ENCODE peak calls at places on chromosome 10, in nine cellular contexts. E is pancreas, D is NB4, K is MM.1S, I is psoas muscle, P is brain microvascular endothelial cell, C is heart right ventricle, S is WERI-Rb-1, X is heart left ventricle. L is an unnamed sample.

GRCh38 chr10:111885919-111886318 is 297.6 kb downstream of the GPAM start:
- DNase-seq in S (no peak), X (no peak), K (no peak), C (no peak), D (no peak), I (no peak), E (no peak), P (no peak), L (no peak)

GRCh38 chr10:102452672-102453340 is 1.5 kb upstream of the C10orf95 start:
- DNase-seq in C (peak), K (no peak), E (no peak), I (peak), S (peak), X (no peak), D (peak), P (peak), L (peak)

GRCh38 chr10:88841316-88842111 is 10.1 kb downstream of the ANKRD22 start:
- DNase-seq in X (no peak), P (no peak), I (no peak), D (peak), K (peak), S (no peak), C (no peak), E (no peak), L (peak)

GRCh38 chr10:121312582-121312981 is 285.7 kb downstream of the FGFR2 start:
- DNase-seq in P (no peak), S (no peak), I (no peak), D (no peak), E (no peak), X (no peak), K (no peak), C (no peak), L (no peak)

GRCh38 chr10:93435621-93436385 is 46.3 kb downstream of the MYOF start:
- DNase-seq in D (peak), E (no peak), I (no peak), C (no peak), X (no peak), S (no peak), K (no peak), P (peak), L (peak)

GRCh38 chr10:71077143-71077581 is 135.2 kb upstream of the UNC5B start:
- DNase-seq in K (no peak), I (no peak), X (peak), D (no peak), E (no peak), C (peak), S (peak), P (no peak), L (no peak)

GRCh38 chr10:46306550-46307184 is 19.9 kb downstream of the ANTXRL start:
- DNase-seq in X (no peak), E (peak), S (no peak), C (no peak), P (no peak), D (no peak), K (no peak), I (no peak), L (no peak)

GRCh38 chr10:113053881-113054280 is 103.8 kb downstream of the TCF7L2 start:
- DNase-seq in C (peak), P (no peak), I (no peak), E (no peak), S (no peak), D (no peak), K (no peak), X (peak), L (no peak)

GRCh38 chr10:43136995-43137700 is 1.1 kb upstream of the CSGALNACT2 start:
- DNase-seq in D (no peak), K (no peak), P (no peak), C (no peak), E (no peak), X (no peak), S (no peak), I (no peak), L (no peak)

GRCh38 chr10:125161570-125162139 is 1.3 kb upstream of the CTBP2 start:
- DNase-seq in D (no peak), P (no peak), S (no peak), X (no peak), C (no peak), K (no peak), E (peak), I (peak), L (peak)

GRCh38 chr10:32112055-32112454 is 55.8 kb upstream of the KIF5B start:
- DNase-seq in X (no peak), C (no peak), D (no peak), P (peak), E (no peak), S (no peak), K (no peak), I (no peak), L (no peak)

GRCh38 chr10:100327007-100327700 is 2.9 kb downstream of the PKD2L1 start:
- DNase-seq in S (peak), P (no peak), X (no peak), K (peak), D (peak), I (no peak), C (peak), E (no peak), L (peak)

GRCh38 chr10:74150151-74151056 is at the start of gene AP3M1:
- DNase-seq in C (peak), D (no peak), S (peak), E (peak), X (peak), P (no peak), I (peak), K (peak), L (peak)

GRCh38 chr10:102434251-102434913 is 2.0 kb upstream of the CUEDC2 start:
- DNase-seq in P (no peak), C (no peak), E (no peak), K (no peak), D (peak), I (no peak), S (no peak), X (no peak), L (no peak)

GRCh38 chr10:7541137-7542087 is 125.4 kb downstream of the ITIH5 start:
- DNase-seq in E (no peak), I (peak), D (no peak), S (no peak), K (no peak), C (peak), X (peak), P (peak), L (no peak)

GRCh38 chr10:33534455-33534854 is 200.0 kb upstream of the NRP1 start:
- DNase-seq in C (no peak), S (no peak), I (no peak), P (no peak), K (no peak), D (no peak), X (no peak), E (no peak), L (no peak)

GRCh38 chr10:17234541-17234940 is 6.5 kb downstream of the VIM start:
- DNase-seq in C (no peak), I (no peak), D (no peak), P (no peak), K (no peak), X (no peak), S (no peak), E (no peak), L (no peak)
- H3K4me3 ChIP-seq in C (peak), I (peak), D (no peak), P (peak), K (no peak), X (peak), S (no peak), E (no peak), L (no peak)

GRCh38 chr10:10791869-10792268 is 225.8 kb upstream of the CELF2 start:
- DNase-seq in I (no peak), E (no peak), P (no peak), S (no peak), X (no peak), C (no peak), K (no peak), D (no peak), L (no peak)
- H3K4me3 ChIP-seq in I (no peak), E (no peak), P (no peak), S (no peak), X (no peak), C (no peak), K (no peak), D (no peak), L (no peak)

GRCh38 chr10:29731760-29732159 is 97.0 kb upstream of the SVIL start:
- DNase-seq in I (no peak), X (no peak), D (no peak), K (no peak), S (no peak), E (no peak), C (no peak), P (no peak), L (no peak)
- H3K4me3 ChIP-seq in I (peak), X (no peak), D (no peak), K (no peak), S (no peak), E (no peak), C (no peak), P (no peak), L (no peak)

GRCh38 chr10:130020651-130021372 is 56.7 kb upstream of the EBF3 start:
- DNase-seq in X (no peak), K (no peak), D (peak), P (no peak), E (no peak), S (no peak), C (peak), I (no peak), L (no peak)
- H3K4me3 ChIP-seq in X (no peak), K (no peak), D (no peak), P (no peak), E (no peak), S (no peak), C (no peak), I (no peak), L (no peak)

GRCh38 chr10:3239920-3240909 is 67.6 kb upstream of the PITRM1 start:
- DNase-seq in S (no peak), D (no peak), P (no peak), C (peak), E (no peak), X (peak), I (no peak), K (no peak), L (no peak)
- H3K4me3 ChIP-seq in S (no peak), D (no peak), P (no peak), C (peak), E (no peak), X (peak), I (peak), K (no peak), L (no peak)

GRCh38 chr10:80609331-80609730 is 71.6 kb downstream of the SH2D4B start:
- DNase-seq in X (no peak), I (no peak), C (no peak), E (no peak), D (peak), P (no peak), S (no peak), K (no peak), L (no peak)
- H3K4me3 ChIP-seq in X (no peak), I (no peak), C (no peak), E (no peak), D (no peak), P (no peak), S (no peak), K (no peak), L (no peak)

GRCh38 chr10:73099141-73099540 is 2.5 kb upstream of the P4HA1 start:
- DNase-seq in S (no peak), X (no peak), C (no peak), D (no peak), P (no peak), K (no peak), I (no peak), E (no peak), L (no peak)

GRCh38 chr10:73096041-73096451 is 620 bp downstream of the P4HA1 start:
- DNase-seq in P (peak), D (peak), E (peak), K (peak), C (peak), I (peak), X (peak), S (peak), L (peak)

GRCh38 chr10:73095479-73096021 is 1.1 kb downstream of the P4HA1 start:
- DNase-seq in I (no peak), P (peak), K (peak), D (peak), X (peak), C (peak), S (peak), E (no peak), L (peak)

GRCh38 chr10:73096452-73097304 is at the start of gene P4HA1:
- DNase-seq in D (peak), S (peak), E (peak), I (peak), K (peak), P (peak), X (peak), C (peak), L (peak)

GRCh38 chr10:73097305-73097670 is 622 bp upstream of the P4HA1 start:
- DNase-seq in S (no peak), P (no peak), K (no peak), C (no peak), I (no peak), D (no peak), X (no peak), E (no peak), L (no peak)
- H3K4me3 ChIP-seq in S (peak), P (peak), K (peak), C (peak), I (peak), D (peak), X (peak), E (no peak), L (peak)